ENCODE peak calls at places on chromosomes 5 and 9, in five cellular contexts. C is body of pancreas, D is Peyer's patch, Q is GM06990, Y is IMR-90. S is an unnamed sample.

GRCh38 chr9:115104908-115105307 is 13.0 kb downstream of the TNC start:
- DNase-seq in Y (peak; percentile 59), D (no peak), C (no peak), Q (no peak), S (no peak)

GRCh38 chr5:83490203-83490602 is 18.7 kb downstream of the VCAN start:
- DNase-seq in C (no peak), D (no peak), Q (no peak), Y (no peak), S (no peak)

GRCh38 chr5:82290908-82291307 is 12.8 kb upstream of the RPS23 start:
- DNase-seq in Q (no peak), Y (no peak), C (no peak), D (no peak), S (no peak)

GRCh38 chr5:45113726-45114125 is 305.0 kb downstream of the MRPS30 start:
- DNase-seq in Q (no peak), Y (no peak), D (no peak), C (no peak), S (no peak)

GRCh38 chr5:61332369-61332745 is 299 bp downstream of the ZSWIM6 start:
- DNase-seq in Y (no peak), Q (no peak), D (peak; percentile 75), C (peak; percentile 48), S (no peak)

GRCh38 chr9:124470726-124471125 is 20.5 kb downstream of the ADGRD2 start:
- DNase-seq in Y (no peak), Q (no peak), C (no peak), D (no peak), S (no peak)

GRCh38 chr5:57532513-57533497 is 50.2 kb upstream of the ACTBL2 start:
- DNase-seq in Q (no peak), D (no peak), Y (peak; percentile 79), C (no peak), S (no peak)

GRCh38 chr9:135299239-135299590 is 180.4 kb upstream of the PPP1R26 start:
- DNase-seq in Y (no peak), D (no peak), C (no peak), Q (no peak), S (no peak)

GRCh38 chr5:131999991-132000490 is 11.4 kb downstream of the ACSL6 start:
- DNase-seq in D (peak; percentile 27), Q (no peak), C (no peak), Y (no peak), S (no peak)

GRCh38 chr5:2261002-2261703 is 378.4 kb upstream of the IRX4 start:
- DNase-seq in C (no peak), Y (no peak), Q (no peak), D (no peak), S (peak; percentile 24)

GRCh38 chr9:130500340-130500771 is 55.6 kb downstream of the ASS1 start:
- DNase-seq in C (no peak), D (no peak), Q (no peak), Y (no peak), S (no peak)

GRCh38 chr9:76810377-76810957 is 46.2 kb downstream of the PCA3 start:
- DNase-seq in D (no peak), Q (peak; percentile 7), Y (peak; percentile 72), C (peak; percentile 52), S (no peak)

GRCh38 chr9:106644661-106645060 is 218.3 kb upstream of the ZNF462 start:
- DNase-seq in D (no peak), Q (no peak), Y (no peak), C (no peak), S (no peak)

GRCh38 chr5:65481635-65482271 is at the start of gene ADAMTS6:
- DNase-seq in D (peak; percentile 67), Q (peak; percentile 81), Y (peak; percentile 99), C (peak; percentile 93), S (peak; percentile 93)

GRCh38 chr9:83649080-83649479 is 26.1 kb downstream of the IDNK start:
- DNase-seq in D (peak; percentile 85), C (peak; percentile 73), Y (peak; percentile 28), Q (peak; percentile 34), S (no peak)

GRCh38 chr5:180208435-180209081 is 453 bp downstream of the RASGEF1C start:
- DNase-seq in Y (no peak), D (no peak), Q (no peak), C (no peak), S (no peak)

GRCh38 chr5:77180167-77181081 is 30.1 kb upstream of the PDE8B start:
- DNase-seq in C (peak; percentile 45), Y (no peak), D (peak; percentile 68), Q (no peak), S (no peak)

GRCh38 chr5:138654281-138654867 is 79.2 kb upstream of the HSPA9 start:
- DNase-seq in D (no peak), Y (peak; percentile 78), Q (peak; percentile 59), C (no peak), S (no peak)

GRCh38 chr5:140800816-140801493 is at the start of gene PCDHA3:
- DNase-seq in C (peak; percentile 37), Q (no peak), D (no peak), Y (peak; percentile 1), S (no peak)

GRCh38 chr9:10079284-10079964 is 533.4 kb downstream of the PTPRD start:
- DNase-seq in Y (no peak), Q (no peak), D (no peak), C (no peak), S (no peak)

GRCh38 chr5:172725273-172725672 is 45.7 kb downstream of the DUSP1 start:
- DNase-seq in Y (no peak), C (no peak), Q (no peak), D (no peak), S (no peak)

GRCh38 chr5:177132504-177133118 is 962 bp upstream of the NSD1 start:
- DNase-seq in D (no peak), Q (no peak), Y (no peak), C (no peak), S (peak; percentile 79)

GRCh38 chr5:9454491-9454890 is 91.4 kb downstream of the SEMA5A start:
- DNase-seq in Y (no peak), C (no peak), D (no peak), Q (no peak), S (no peak)

GRCh38 chr5:101728933-101729332 is 567.2 kb downstream of the SLCO4C1 start:
- DNase-seq in Y (no peak), Q (no peak), D (no peak), C (no peak), S (no peak)

DNA sequence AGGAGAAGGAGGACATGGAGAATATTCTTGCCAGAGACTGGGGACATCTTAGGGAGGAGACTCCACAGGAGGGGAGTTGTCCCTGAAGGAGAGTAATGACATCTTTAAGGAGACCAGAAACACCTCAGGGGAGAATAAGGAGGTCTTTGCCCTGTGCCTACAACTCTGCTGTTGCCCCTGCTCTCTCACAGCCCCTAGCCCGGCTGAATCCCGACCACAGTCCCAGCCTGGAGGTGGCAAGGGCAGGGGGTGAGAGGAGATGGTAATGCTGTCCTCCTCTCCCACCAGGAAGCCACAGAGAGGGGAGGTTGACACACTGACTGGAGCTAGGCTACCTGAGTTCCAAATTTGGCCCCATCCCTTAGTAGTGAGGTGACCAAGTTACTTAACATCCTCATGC is 30.2 kb upstream of the ENHO start:
- DNase-seq in Q (no peak), Y (no peak), C (no peak), D (no peak), S (no peak)
- H3K4me3 ChIP-seq in Q (no peak overlapping the region), Y (no peak overlapping the region), C (no peak overlapping the region), D (no peak overlapping the region), S (no peak overlapping the region)

GRCh38 chr9:110319781-110320180 is 17.9 kb downstream of the TXNDC8 start:
- DNase-seq in Q (no peak), D (no peak), C (no peak), Y (no peak), S (no peak)

GRCh38 chr9:110321055-110321454 is 16.6 kb downstream of the TXNDC8 start:
- DNase-seq in C (no peak), Q (no peak), D (no peak), Y (no peak), S (no peak)

GRCh38 chr9:110317921-110318320 is 19.7 kb downstream of the TXNDC8 start:
- DNase-seq in Y (no peak), C (no peak), Q (no peak), D (no peak), S (no peak)

GRCh38 chr9:110320651-110321050 is 17.0 kb downstream of the TXNDC8 start:
- DNase-seq in Y (peak; percentile 13), Q (no peak), C (no peak), D (no peak), S (no peak)

GRCh38 chr9:110316255-110316921 is 21.3 kb downstream of the TXNDC8 start:
- DNase-seq in Y (no peak), Q (peak; percentile 20), C (no peak), D (no peak), S (no peak)
- H3K4me3 ChIP-seq in Y (no peak overlapping the region), Q (peak overlapping the region; percentile 4), C (no peak overlapping the region), D (no peak overlapping the region), S (peak overlapping the region; percentile 25)

DNA sequence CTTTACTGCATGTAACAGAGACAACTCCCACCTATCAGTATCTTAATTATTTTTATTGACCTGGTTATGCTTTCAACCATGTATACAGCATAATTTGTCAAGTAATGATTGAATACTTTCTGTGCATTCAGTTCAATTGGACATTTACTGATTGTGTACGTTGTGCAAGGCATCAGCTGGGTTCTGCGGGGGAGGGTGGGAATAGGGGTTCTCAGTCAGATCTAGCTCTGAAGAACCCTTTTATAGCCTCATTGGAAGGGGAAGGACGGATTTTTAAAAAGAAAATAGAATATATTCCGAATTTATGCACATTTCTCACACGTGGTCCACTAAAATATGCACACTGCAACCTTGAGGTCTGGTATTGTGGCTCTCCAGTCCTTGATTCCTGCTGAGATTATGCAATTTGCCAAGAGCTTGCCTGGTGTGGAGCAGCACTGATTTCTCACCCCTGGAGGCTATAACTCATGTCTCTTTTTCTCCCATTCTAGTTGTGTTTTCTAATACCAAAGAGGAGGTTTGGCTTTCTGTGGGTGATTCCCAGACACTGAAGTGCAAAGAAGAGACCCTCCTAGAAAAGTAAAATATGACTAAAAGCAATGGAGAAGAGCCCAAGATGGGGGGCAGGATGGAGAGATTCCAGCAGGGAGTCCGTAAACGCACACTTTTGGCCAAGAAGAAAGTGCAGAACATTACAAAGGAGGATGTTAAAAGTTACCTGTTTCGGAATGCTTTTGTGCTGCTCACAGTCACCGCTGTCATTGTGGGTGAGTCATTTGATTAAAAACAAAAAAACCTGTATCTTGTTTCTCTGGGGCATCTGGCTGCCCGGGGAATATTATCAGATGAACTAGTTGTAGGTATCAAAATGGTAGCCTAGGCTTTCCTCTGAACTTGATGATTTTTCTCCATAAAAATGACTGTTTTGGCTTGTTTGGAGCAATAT is 1.7 kb downstream of the SLC1A3 start:
- DNase-seq in Y (no peak), D (no peak), Q (no peak), C (no peak), S (no peak)
- H3K4me3 ChIP-seq in Y (no peak overlapping the region), D (no peak overlapping the region), Q (no peak overlapping the region), C (no peak overlapping the region), S (peak overlapping the region; percentile 79)

DNA sequence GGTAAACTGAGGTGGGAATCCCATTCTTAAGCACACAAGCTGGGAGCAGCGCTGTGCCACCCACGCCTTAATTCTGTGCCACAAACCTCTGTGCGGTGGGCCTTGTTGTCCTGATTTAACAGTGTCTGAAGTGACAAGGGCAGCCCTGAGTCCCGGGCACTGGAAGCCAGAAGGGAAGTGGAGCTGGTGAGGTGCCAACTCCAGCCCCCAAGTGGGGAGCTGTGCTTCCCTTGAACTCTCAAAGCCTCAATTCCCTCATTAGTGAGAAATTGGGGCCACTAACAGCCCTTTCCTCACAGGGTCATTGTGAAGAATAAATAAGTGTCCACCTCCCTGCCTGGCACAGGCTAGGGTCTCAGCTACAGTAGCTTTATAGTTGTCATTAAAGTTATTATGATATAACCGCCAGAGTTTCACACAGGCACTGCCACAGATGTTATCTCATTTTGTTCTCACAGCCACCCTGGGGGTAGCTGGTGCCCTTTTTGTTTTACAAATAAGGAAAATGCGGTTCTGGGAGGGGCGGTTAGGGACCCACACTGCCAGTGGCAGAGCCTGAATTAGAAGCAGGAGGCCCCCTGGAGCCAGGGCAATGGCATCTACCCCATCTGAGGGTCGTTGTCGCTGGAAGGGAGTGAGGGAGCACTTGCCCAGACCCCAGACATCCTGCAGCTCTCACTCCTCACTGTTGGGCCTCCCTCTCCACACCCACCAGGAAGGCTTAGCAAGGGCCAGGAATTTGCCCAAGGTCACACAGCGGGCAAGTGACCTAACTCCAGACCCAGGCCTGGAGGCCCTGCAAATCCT is 2.1 kb upstream of the TLX3 start:
- DNase-seq in Q (no peak), C (no peak), Y (no peak), D (no peak), S (peak; percentile 43)
- H3K4me3 ChIP-seq in Q (no peak overlapping the region), C (no peak overlapping the region), Y (no peak overlapping the region), D (no peak overlapping the region), S (no peak overlapping the region)